ENCODE peak calls at places on chromosomes 4 and X, in ten cellular contexts. Q is CD4-positive, alpha-beta T cell; S is stimulated activated CD4-positive, alpha-beta T cell treated with anti-CD3 and anti-CD28 coated beads, Interleukin-15, amount 100 ng/mL, for 24 hours; W is activated CD4-positive, alpha-beta T cell treated with anti-CD3 and anti-CD28 coated beads for 36 hours; A is iPS DF 6.9; C is activated CD8-positive, alpha-beta memory T cell treated with anti-CD3 and anti-CD28 coated beads for 48 hours; M is NCI-H146; F is nephron progenitor cell; O is NCI-H748 treated with DMSO at 0.1 percent for 48 hours; L is neural progenitor cell. U is an unnamed sample.

GRCh38 chrX:135713795-135714194 is 356 bp downstream of the CT45A1 start:
- DNase-seq in F (no peak), Q (no peak), O (no peak), L (no peak), A (no peak), M (no peak), C (no peak), S (no peak), W (no peak), U (no peak)

GRCh38 chrX:41922694-41923171 is 621 bp downstream of the CASK start:
- DNase-seq in F (peak; percentile 55), S (peak; percentile 26), W (peak; percentile 47), M (peak; percentile 54), C (no peak), A (no peak), Q (no peak), O (peak; percentile 23), L (peak; percentile 61), U (peak; percentile 43)

GRCh38 chr4:39319678-39320077 is 46.5 kb downstream of the RFC1 start:
- DNase-seq in A (no peak), S (no peak), Q (no peak), O (no peak), W (no peak), F (no peak), M (no peak), C (no peak), L (no peak), U (no peak)

GRCh38 chr4:24642941-24643628 is 58.7 kb upstream of the DHX15 start:
- DNase-seq in A (no peak), Q (no peak), L (no peak), O (no peak), C (no peak), M (no peak), F (no peak), S (no peak), W (no peak), U (no peak)

GRCh38 chr4:156710571-156711195 is 260.9 kb downstream of the PDGFC start:
- DNase-seq in O (no peak), M (no peak), W (no peak), F (no peak), L (no peak), S (no peak), A (no peak), Q (no peak), C (no peak), U (no peak)

GRCh38 chrX:12210921-12211320 is 72.6 kb downstream of the FRMPD4 start:
- DNase-seq in Q (no peak), L (no peak), A (no peak), S (no peak), M (no peak), O (no peak), W (no peak), F (no peak), C (no peak), U (no peak)

GRCh38 chrX:142804085-142804484 is 221.6 kb upstream of the SPANXN4 start:
- DNase-seq in F (peak; percentile 6), Q (no peak), A (no peak), M (no peak), S (no peak), O (no peak), W (no peak), C (no peak), L (peak; percentile 60), U (no peak)

GRCh38 chr4:2339458-2340271 is 77.8 kb upstream of the MXD4 start:
- DNase-seq in W (no peak), F (no peak), S (no peak), Q (no peak), L (no peak), M (no peak), O (no peak), A (no peak), C (no peak), U (no peak)

GRCh38 chr4:153067376-153067775 is 131.3 kb downstream of the FHDC1 start:
- DNase-seq in A (no peak), Q (no peak), S (no peak), W (no peak), O (no peak), F (no peak), C (no peak), L (no peak), M (no peak), U (no peak)

GRCh38 chrX:104315555-104315954 is 60.8 kb upstream of the ESX1 start:
- DNase-seq in Q (no peak), M (no peak), F (no peak), A (no peak), O (no peak), W (no peak), S (no peak), L (no peak), C (no peak), U (no peak)

GRCh38 chr4:141346144-141346543 is 125.4 kb downstream of the ZNF330 start:
- DNase-seq in Q (no peak), M (peak; percentile 45), A (no peak), O (peak; percentile 35), C (no peak), S (no peak), F (no peak), L (peak; percentile 7), W (no peak), U (peak; percentile 76)

GRCh38 chrX:4263005-4263404 is 549.6 kb upstream of the PRKX start:
- DNase-seq in W (no peak), M (peak; percentile 66), Q (no peak), F (no peak), C (no peak), S (no peak), A (no peak), L (peak; percentile 20), O (peak; percentile 37), U (peak; percentile 5)

GRCh38 chrX:111361751-111362150 is 50.2 kb downstream of the DCX start:
- DNase-seq in M (no peak), S (no peak), L (no peak), C (no peak), W (no peak), F (no peak), A (no peak), O (no peak), Q (no peak), U (no peak)

GRCh38 chr4:125801373-125801772 is 486.6 kb downstream of the FAT4 start:
- DNase-seq in L (no peak), Q (no peak), F (no peak), C (no peak), M (no peak), O (no peak), W (no peak), S (no peak), A (no peak), U (no peak)

GRCh38 chr4:6345096-6345830 is 75.6 kb downstream of the WFS1 start:
- DNase-seq in F (no peak), S (no peak), M (no peak), Q (no peak), O (no peak), W (no peak), C (no peak), A (no peak), L (no peak), U (no peak)

GRCh38 chr4:165079476-165079875 is 25.8 kb downstream of the TRIM75 start:
- DNase-seq in O (peak; percentile 35), L (no peak), S (no peak), A (no peak), M (no peak), W (no peak), F (no peak), Q (no peak), C (no peak), U (peak; percentile 83)

U was measured in NCI-H1092 treated with DMSO at 0.1 percent for 48 hours.